ENCODE peak calls at places on chromosomes 11 and 22, in four cellular contexts. P is AG09319, A is H1, T is GM10248. D is an unnamed sample.

GRCh38 chr11:102429691-102430090 is 22.9 kb downstream of the TMEM123 start:
- DNase-seq in P (no peak), A (no peak), T (no peak), D (no peak)

GRCh38 chr11:64406221-64406946 is 47.4 kb downstream of the RPS6KA4 start:
- DNase-seq in P (no peak), A (no peak), T (no peak), D (peak; percentile 26)

GRCh38 chr22:45743687-45744086 is 72.1 kb downstream of the ATXN10 start:
- DNase-seq in P (no peak), A (no peak), T (no peak), D (no peak)

GRCh38 chr22:49965291-49966040 is 4.9 kb downstream of the PIM3 start:
- DNase-seq in P (no peak), A (peak; percentile 45), T (no peak), D (no peak)

GRCh38 chr11:72821920-72822799 is 7.9 kb downstream of the ATG16L2 start:
- DNase-seq in P (peak; percentile 57), A (peak; percentile 99), T (peak; percentile 90), D (peak; percentile 94)

GRCh38 chr22:42769574-42770447 is 49.1 kb upstream of the A4GALT start:
- DNase-seq in P (peak; percentile 38), A (no peak), T (peak; percentile 89), D (no peak)

GRCh38 chr11:64357904-64358535 is 942 bp upstream of the RPS6KA4 start:
- DNase-seq in P (no peak), A (peak; percentile 51), T (no peak), D (no peak)

GRCh38 chr11:133971871-133972270 is 15.1 kb upstream of the IGSF9B start:
- DNase-seq in P (no peak), A (no peak), T (no peak), D (no peak)

GRCh38 chr11:104005234-104005855 is 31.1 kb upstream of the DDI1 start:
- DNase-seq in P (no peak), A (no peak), T (no peak), D (no peak)

GRCh38 chr11:93522448-93522847 is 20.7 kb downstream of the SMCO4 start:
- DNase-seq in P (no peak), A (no peak), T (no peak), D (no peak)

GRCh38 chr22:19105867-19106802 is 16.1 kb downstream of the DGCR2 start:
- DNase-seq in P (no peak), A (no peak), T (no peak), D (no peak)

GRCh38 chr11:69249641-69250502 is 44.1 kb upstream of the MYEOV start:
- DNase-seq in P (no peak), A (peak; percentile 67), T (no peak), D (no peak)

GRCh38 chr11:3849297-3849874 is 6.1 kb upstream of the STIM1 start:
- DNase-seq in P (no peak), A (no peak), T (peak; percentile 39), D (peak; percentile 54)

GRCh38 chr11:26228778-26229177 is 103.2 kb upstream of the ANO3 start:
- DNase-seq in P (no peak), A (no peak), T (no peak), D (no peak)

GRCh38 chr22:40215266-40215665 is 37.5 kb downstream of the TNRC6B start:
- DNase-seq in P (no peak), A (peak; percentile 45), T (no peak), D (no peak)

GRCh38 chr11:30992513-30992849 is 377.1 kb downstream of the DCDC1 start:
- DNase-seq in P (no peak), A (no peak), T (no peak), D (no peak)

GRCh38 chr11:12089473-12089872 is 20.9 kb upstream of the MICAL2 start:
- DNase-seq in P (no peak), A (no peak), T (no peak), D (no peak)

GRCh38 chr11:66068923-66069714 is 953 bp upstream of the PACS1 start:
- DNase-seq in P (peak; percentile 40), A (peak; percentile 48), T (peak; percentile 64), D (no peak)

GRCh38 chr11:61174275-61174674 is 13.0 kb upstream of the VPS37C start:
- DNase-seq in P (no peak), A (no peak), T (no peak), D (no peak)

GRCh38 chr11:100930185-100930778 is 199.3 kb downstream of the PGR start:
- DNase-seq in P (peak; percentile 41), A (no peak), T (peak; percentile 7), D (no peak)

GRCh38 chr11:46330887-46331652 is 16.2 kb upstream of the DGKZ start:
- DNase-seq in P (no peak), A (no peak), T (no peak), D (no peak)

GRCh38 chr11:72629266-72629665 is 45.0 kb downstream of the PDE2A start:
- DNase-seq in P (no peak), A (no peak), T (no peak), D (no peak)

GRCh38 chr22:26399288-26399687 is 29.8 kb upstream of the ASPHD2 start:
- DNase-seq in P (no peak), A (no peak), T (no peak), D (no peak)

GRCh38 chr11:97982512-97982911 is 1038.2 kb upstream of the CNTN5 start:
- DNase-seq in P (no peak), A (no peak), T (no peak), D (no peak)

GRCh38 chr22:38114484-38115398 is 4.3 kb upstream of the BAIAP2L2 start:
- DNase-seq in P (peak; percentile 54), A (peak; percentile 99), T (peak; percentile 91), D (peak; percentile 97)

GRCh38 chr11:120931057-120931779 is 92.7 kb upstream of the TBCEL start:
- DNase-seq in P (no peak), A (no peak), T (no peak), D (no peak)

GRCh38 chr11:64697663-64698375 is 25.2 kb downstream of the NRXN2 start:
- DNase-seq in P (no peak), A (no peak), T (no peak), D (no peak)

GRCh38 chr11:77046060-77046501 is 11.9 kb downstream of the B3GNT6 start:
- DNase-seq in P (no peak), A (peak; percentile 92), T (peak; percentile 75), D (peak; percentile 66)

GRCh38 chr11:47083913-47084312 is 92.8 kb downstream of the ARFGAP2 start:
- DNase-seq in P (peak; percentile 5), A (no peak), T (no peak), D (no peak)

GRCh38 chr11:104523611-104524010 is 359.7 kb upstream of the PDGFD start:
- DNase-seq in P (no peak), A (no peak), T (no peak), D (no peak)

GRCh38 chr11:2315395-2316168 is 13.8 kb downstream of the TSPAN32 start:
- DNase-seq in P (no peak), A (no peak), T (no peak), D (no peak)

GRCh38 chr22:36325163-36326031 is 62.4 kb downstream of the MYH9 start:
- DNase-seq in P (peak; percentile 88), A (no peak), T (no peak), D (no peak)

GRCh38 chr22:36775589-36775965 is 342 bp downstream of the IFT27 start:
- DNase-seq in P (no peak), A (peak; percentile 61), T (peak; percentile 37), D (no peak)

DNA sequence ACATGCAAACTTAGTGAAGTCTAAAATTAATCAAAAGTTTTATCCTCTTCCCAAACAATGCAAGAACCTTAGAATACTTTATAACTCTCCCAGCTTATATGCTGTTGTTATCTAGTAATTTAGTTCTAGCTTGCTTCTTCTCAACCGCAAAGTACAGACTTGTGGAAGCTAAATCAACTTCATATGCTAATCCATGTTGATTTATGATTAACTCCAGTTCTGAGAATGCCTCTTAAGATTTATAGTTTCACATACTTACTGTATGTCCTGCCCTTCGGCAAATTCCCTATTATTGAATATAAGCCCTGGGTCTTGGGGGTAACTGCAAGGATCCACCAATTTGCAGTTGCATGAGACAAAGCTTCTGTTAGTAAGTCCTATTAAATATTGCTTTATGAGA is 17.6 kb upstream of the SLC35F2 start:
- DNase-seq in P (no peak), A (no peak), T (no peak), D (no peak)
- TF ChIP-seq CTCF in P (no peak), A (no peak), T (no peak), D (no peak)

DNA sequence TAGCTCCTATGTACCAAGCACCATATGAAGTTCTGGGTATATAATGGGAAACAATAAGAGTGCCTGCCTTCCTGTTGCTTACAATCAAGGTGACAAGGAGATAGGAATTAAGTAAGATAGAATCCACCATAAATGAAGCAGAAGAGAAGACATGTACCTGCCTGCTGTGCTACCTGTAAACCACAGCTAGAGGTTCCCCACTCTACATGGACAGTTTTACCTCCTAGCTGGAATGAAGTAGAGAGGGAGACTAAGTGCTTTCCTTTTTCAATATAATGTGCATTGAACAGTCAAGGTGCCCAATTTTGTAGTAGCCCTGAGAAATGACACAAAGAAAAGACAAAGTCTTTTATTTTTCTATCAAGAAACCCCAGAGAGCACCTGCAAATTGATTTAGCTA is 984.6 kb downstream of the DLG2 start:
- DNase-seq in P (no peak), A (no peak), T (no peak), D (no peak)
- TF ChIP-seq CTCF in P (no peak), A (no peak), T (no peak), D (no peak)

GRCh38 chr11:118260353-118260752 is 3.7 kb downstream of the MPZL2 start:
- DNase-seq in P (no peak), A (no peak), T (no peak), D (no peak)

GRCh38 chr11:118259138-118259537 is 5.0 kb downstream of the MPZL2 start:
- DNase-seq in P (no peak), A (no peak), T (no peak), D (no peak)

GRCh38 chr11:118263694-118264567 is at the start of gene MPZL2:
- DNase-seq in P (no peak), A (peak; percentile 70), T (no peak), D (no peak)

GRCh38 chr11:118263109-118263508 is 988 bp downstream of the MPZL2 start:
- DNase-seq in P (no peak), A (no peak), T (no peak), D (no peak)

GRCh38 chr11:118258410-118258809 is 5.7 kb downstream of the MPZL2 start:
- DNase-seq in P (no peak), A (no peak), T (no peak), D (no peak)
- TF ChIP-seq CTCF in P (no peak), A (no peak), T (no peak), D (peak; percentile 45)

GRCh38 chr11:122578168-122578825 is 77.2 kb upstream of the UBASH3B start:
- DNase-seq in P (no peak), A (no peak), T (no peak), D (no peak)
- TF ChIP-seq CTCF in P (peak; percentile 14), A (no peak), T (no peak), D (no peak)

DNA sequence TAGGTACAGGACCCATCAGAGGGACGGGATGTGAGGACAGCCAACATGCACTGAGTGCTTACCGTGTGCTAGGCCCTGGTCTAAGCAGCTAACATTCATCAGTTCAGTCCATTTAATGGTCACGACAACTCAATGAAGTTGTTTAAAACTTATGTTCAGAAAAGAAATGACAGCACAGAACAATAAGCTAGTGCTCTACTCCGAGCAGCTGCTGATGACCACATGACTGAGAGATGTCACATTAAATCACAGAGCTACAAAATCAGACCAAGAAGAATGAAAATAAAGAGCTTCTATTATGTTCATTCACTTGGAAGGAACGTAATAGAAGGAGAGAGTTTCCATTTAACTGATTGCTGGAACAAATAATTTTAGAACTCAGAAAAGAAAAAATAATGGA is 26.3 kb downstream of the PRDM10 start:
- DNase-seq in P (no peak), A (no peak), T (no peak), D (no peak)
- TF ChIP-seq CTCF in P (no peak), A (no peak), T (no peak), D (no peak)